ENCODE peak calls at places on chromosome 19, in five cellular contexts. One of them, this sample, is unnamed. For H3K36me3, the result is how much of the 10 kb centered on the place peaks cover.

GRCh38 chr19:49442354-49442753 is 1.0 kb upstream of the SLC17A7 start:
- DNase-seq in tibial artery: peak
- DNase-seq in heart right ventricle: peak
- DNase-seq in aorta: no peak
- DNase-seq in naive thymus-derived CD4-positive, alpha-beta T cell: no peak
- DNase-seq in this sample: no peak

GRCh38 chr19:40414536-40415535 is 1.7 kb upstream of the PRX start:
- DNase-seq in aorta: no peak
- DNase-seq in tibial artery: no peak
- DNase-seq in naive thymus-derived CD4-positive, alpha-beta T cell: no peak
- DNase-seq in heart right ventricle: no peak
- DNase-seq in this sample: no peak

GRCh38 chr19:28881616-28882015 is 331.3 kb downstream of the UQCRFS1 start:
- DNase-seq in heart right ventricle: no peak
- DNase-seq in naive thymus-derived CD4-positive, alpha-beta T cell: no peak
- DNase-seq in tibial artery: no peak
- DNase-seq in aorta: no peak
- DNase-seq in this sample: no peak

GRCh38 chr19:40604647-40605200 is 3.6 kb downstream of the LTBP4 start:
- DNase-seq in heart right ventricle: peak
- DNase-seq in tibial artery: peak
- DNase-seq in aorta: no peak
- DNase-seq in naive thymus-derived CD4-positive, alpha-beta T cell: no peak
- DNase-seq in this sample: no peak

GRCh38 chr19:33194884-33195710 is 967 bp downstream of the LRP3 start:
- DNase-seq in heart right ventricle: no peak
- DNase-seq in aorta: peak
- DNase-seq in naive thymus-derived CD4-positive, alpha-beta T cell: no peak
- DNase-seq in tibial artery: no peak
- DNase-seq in this sample: no peak

GRCh38 chr19:49224856-49225255 is 67.3 kb downstream of the TRPM4 start:
- DNase-seq in tibial artery: no peak
- DNase-seq in aorta: peak
- DNase-seq in naive thymus-derived CD4-positive, alpha-beta T cell: no peak
- DNase-seq in heart right ventricle: peak
- DNase-seq in this sample: peak

GRCh38 chr19:19745496-19746285 is 12.8 kb upstream of the ZNF14 start:
- DNase-seq in heart right ventricle: no peak
- DNase-seq in naive thymus-derived CD4-positive, alpha-beta T cell: no peak
- DNase-seq in aorta: no peak
- DNase-seq in tibial artery: no peak
- DNase-seq in this sample: no peak

GRCh38 chr19:32599736-32600157 is 18.8 kb downstream of the PDCD5 start:
- DNase-seq in naive thymus-derived CD4-positive, alpha-beta T cell: peak
- DNase-seq in aorta: no peak
- DNase-seq in tibial artery: no peak
- DNase-seq in heart right ventricle: no peak
- DNase-seq in this sample: peak

GRCh38 chr19:45076029-45076850 is at the start of gene ZNF296:
- DNase-seq in aorta: peak
- DNase-seq in heart right ventricle: peak
- DNase-seq in tibial artery: peak
- DNase-seq in naive thymus-derived CD4-positive, alpha-beta T cell: peak
- DNase-seq in this sample: peak

GRCh38 chr19:46728693-46729339 is 11.9 kb upstream of the PRKD2 start:
- DNase-seq in aorta: peak
- DNase-seq in tibial artery: no peak
- DNase-seq in naive thymus-derived CD4-positive, alpha-beta T cell: peak
- DNase-seq in heart right ventricle: peak
- DNase-seq in this sample: no peak

GRCh38 chr19:42270346-42271044 is 1.4 kb downstream of the CIC start:
- DNase-seq in heart right ventricle: no peak
- DNase-seq in tibial artery: peak
- DNase-seq in aorta: peak
- DNase-seq in naive thymus-derived CD4-positive, alpha-beta T cell: peak
- DNase-seq in this sample: no peak

GRCh38 chr19:19539738-19540703 is 2.0 kb downstream of the CILP2 start:
- DNase-seq in heart right ventricle: peak
- DNase-seq in tibial artery: no peak
- DNase-seq in aorta: peak
- DNase-seq in naive thymus-derived CD4-positive, alpha-beta T cell: peak
- DNase-seq in this sample: no peak

GRCh38 chr19:40908981-40909380 is 26.9 kb upstream of the CYP2A7 start:
- DNase-seq in tibial artery: no peak
- DNase-seq in naive thymus-derived CD4-positive, alpha-beta T cell: peak
- DNase-seq in aorta: no peak
- DNase-seq in heart right ventricle: no peak
- DNase-seq in this sample: no peak

GRCh38 chr19:19232231-19232630 is 20.5 kb downstream of the NCAN start:
- DNase-seq in tibial artery: no peak
- DNase-seq in naive thymus-derived CD4-positive, alpha-beta T cell: no peak
- DNase-seq in aorta: no peak
- DNase-seq in heart right ventricle: no peak
- DNase-seq in this sample: no peak

GRCh38 chr19:30339624-30340525 is 32.3 kb upstream of the ZNF536 start:
- DNase-seq in tibial artery: peak
- DNase-seq in heart right ventricle: no peak
- DNase-seq in aorta: no peak
- DNase-seq in naive thymus-derived CD4-positive, alpha-beta T cell: no peak
- DNase-seq in this sample: no peak

GRCh38 chr19:21317821-21318220 is 11.4 kb downstream of the ZNF708 start:
- DNase-seq in naive thymus-derived CD4-positive, alpha-beta T cell: no peak
- DNase-seq in tibial artery: no peak
- DNase-seq in heart right ventricle: no peak
- DNase-seq in aorta: no peak
- DNase-seq in this sample: no peak

GRCh38 chr19:3186891-3187661 is 1.3 kb downstream of the NCLN start:
- DNase-seq in tibial artery: no peak
- DNase-seq in heart right ventricle: no peak
- DNase-seq in naive thymus-derived CD4-positive, alpha-beta T cell: no peak
- DNase-seq in aorta: no peak
- DNase-seq in this sample: no peak

GRCh38 chr19:13692096-13692495 is 72.2 kb upstream of the MRI1 start:
- DNase-seq in heart right ventricle: no peak
- DNase-seq in aorta: peak
- DNase-seq in tibial artery: no peak
- DNase-seq in naive thymus-derived CD4-positive, alpha-beta T cell: no peak
- DNase-seq in this sample: no peak

GRCh38 chr19:45595814-45596213 is 6.2 kb downstream of the GPR4 start:
- DNase-seq in heart right ventricle: no peak
- DNase-seq in naive thymus-derived CD4-positive, alpha-beta T cell: no peak
- DNase-seq in aorta: no peak
- DNase-seq in tibial artery: no peak
- DNase-seq in this sample: no peak

GRCh38 chr19:38849746-38850230 is at the start of gene HNRNPL:
- DNase-seq in naive thymus-derived CD4-positive, alpha-beta T cell: no peak
- DNase-seq in heart right ventricle: peak
- DNase-seq in aorta: peak
- DNase-seq in tibial artery: no peak
- DNase-seq in this sample: no peak

GRCh38 chr19:6278740-6279619 is 795 bp downstream of the MLLT1 start:
- DNase-seq in tibial artery: no peak
- DNase-seq in naive thymus-derived CD4-positive, alpha-beta T cell: peak
- DNase-seq in aorta: no peak
- DNase-seq in heart right ventricle: no peak
- DNase-seq in this sample: no peak

GRCh38 chr19:31282346-31282745 is 66.9 kb downstream of the TSHZ3 start:
- DNase-seq in naive thymus-derived CD4-positive, alpha-beta T cell: no peak
- DNase-seq in tibial artery: no peak
- DNase-seq in aorta: no peak
- DNase-seq in heart right ventricle: no peak
- DNase-seq in this sample: no peak

GRCh38 chr19:28847468-28847867 is 365.5 kb downstream of the UQCRFS1 start:
- DNase-seq in tibial artery: no peak
- DNase-seq in heart right ventricle: no peak
- DNase-seq in aorta: no peak
- DNase-seq in naive thymus-derived CD4-positive, alpha-beta T cell: no peak
- DNase-seq in this sample: no peak

GRCh38 chr19:14770136-14770535 is 8.2 kb downstream of the ADGRE2 start:
- DNase-seq in heart right ventricle: no peak
- DNase-seq in aorta: no peak
- DNase-seq in naive thymus-derived CD4-positive, alpha-beta T cell: no peak
- DNase-seq in tibial artery: no peak
- DNase-seq in this sample: no peak
- H3K36me3 ChIP-seq in heart right ventricle: under half
- H3K36me3 ChIP-seq in aorta: under half
- H3K36me3 ChIP-seq in naive thymus-derived CD4-positive, alpha-beta T cell: under half
- H3K36me3 ChIP-seq in tibial artery: under half
- H3K36me3 ChIP-seq in this sample: under half

DNA sequence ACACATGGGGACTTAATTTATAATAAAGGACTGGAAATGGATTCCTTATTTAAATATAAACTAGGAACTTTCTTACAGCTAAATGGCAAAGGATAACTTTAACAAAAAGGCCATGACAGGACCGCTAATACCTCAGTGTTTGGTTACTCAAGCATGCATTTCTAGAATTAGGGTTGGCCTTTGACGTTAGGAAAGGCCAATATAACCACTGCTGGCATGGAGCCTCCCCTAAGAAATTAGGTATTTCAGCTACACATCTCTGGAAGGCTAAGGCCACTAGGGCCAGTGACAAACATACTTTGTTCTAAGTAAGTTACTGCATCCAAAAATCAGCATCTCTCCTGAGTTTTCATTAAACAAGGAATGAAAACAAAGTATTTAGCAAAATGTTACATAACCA is 9.2 kb downstream of the PEG3 start:
- DNase-seq in tibial artery: no peak
- DNase-seq in heart right ventricle: no peak
- DNase-seq in naive thymus-derived CD4-positive, alpha-beta T cell: no peak
- DNase-seq in aorta: no peak
- DNase-seq in this sample: no peak
- H3K36me3 ChIP-seq in tibial artery: under half
- H3K36me3 ChIP-seq in heart right ventricle: under half
- H3K36me3 ChIP-seq in naive thymus-derived CD4-positive, alpha-beta T cell: under half
- H3K36me3 ChIP-seq in aorta: under half
- H3K36me3 ChIP-seq in this sample: under half

GRCh38 chr19:9146882-9147281 is 6.7 kb downstream of the ZNF317 start:
- DNase-seq in naive thymus-derived CD4-positive, alpha-beta T cell: no peak
- DNase-seq in tibial artery: no peak
- DNase-seq in heart right ventricle: no peak
- DNase-seq in aorta: no peak
- DNase-seq in this sample: no peak
- H3K36me3 ChIP-seq in naive thymus-derived CD4-positive, alpha-beta T cell: under half
- H3K36me3 ChIP-seq in tibial artery: under half
- H3K36me3 ChIP-seq in heart right ventricle: under half
- H3K36me3 ChIP-seq in aorta: under half
- H3K36me3 ChIP-seq in this sample: under half

DNA sequence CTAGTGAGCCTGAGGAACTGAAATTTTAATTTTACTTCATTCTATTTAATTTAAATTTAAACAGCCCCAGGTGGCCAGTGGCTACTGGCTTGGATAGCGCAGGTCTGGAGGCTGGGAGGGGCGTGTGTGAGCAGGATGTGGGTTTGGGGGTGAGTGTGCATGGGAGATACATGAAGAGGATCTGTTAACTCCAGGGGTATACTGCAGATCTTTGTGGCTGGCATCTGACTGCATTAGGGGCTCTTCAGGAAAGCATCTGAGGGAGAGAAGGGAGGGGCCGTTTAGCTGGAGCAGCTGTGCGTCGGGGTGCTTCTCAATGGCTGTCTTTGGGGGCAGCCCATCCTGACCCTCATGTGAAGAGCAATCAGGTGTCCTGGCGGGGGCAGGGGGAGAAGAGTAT is 6.8 kb downstream of the SHANK1 start:
- DNase-seq in heart right ventricle: no peak
- DNase-seq in aorta: no peak
- DNase-seq in naive thymus-derived CD4-positive, alpha-beta T cell: no peak
- DNase-seq in tibial artery: no peak
- DNase-seq in this sample: no peak
- H3K36me3 ChIP-seq in heart right ventricle: under half
- H3K36me3 ChIP-seq in aorta: under half
- H3K36me3 ChIP-seq in naive thymus-derived CD4-positive, alpha-beta T cell: under half
- H3K36me3 ChIP-seq in tibial artery: under half
- H3K36me3 ChIP-seq in this sample: under half

DNA sequence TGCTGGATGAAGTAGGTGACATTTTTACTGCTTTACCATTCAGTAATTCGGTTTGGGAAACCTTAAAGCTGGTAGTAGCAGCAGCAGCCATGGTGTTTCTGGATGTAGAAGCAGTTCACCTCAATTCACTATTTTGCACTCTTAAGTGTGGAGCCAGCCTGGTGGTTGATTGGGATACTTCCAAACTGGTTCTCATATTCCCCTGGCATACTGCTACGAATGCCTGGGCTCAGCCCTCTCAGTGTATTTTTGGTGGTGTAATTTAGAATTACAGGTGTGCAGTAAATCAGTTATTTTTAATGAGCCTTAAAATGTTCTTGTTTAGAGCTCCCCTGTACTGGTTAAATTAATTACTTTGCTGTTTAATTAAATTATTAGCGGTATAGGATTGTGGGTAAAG is 12.4 kb downstream of the HNRNPM start:
- DNase-seq in heart right ventricle: no peak
- DNase-seq in tibial artery: no peak
- DNase-seq in aorta: no peak
- DNase-seq in naive thymus-derived CD4-positive, alpha-beta T cell: no peak
- DNase-seq in this sample: no peak
- H3K36me3 ChIP-seq in heart right ventricle: under half
- H3K36me3 ChIP-seq in tibial artery: under half
- H3K36me3 ChIP-seq in aorta: under half
- H3K36me3 ChIP-seq in naive thymus-derived CD4-positive, alpha-beta T cell: half or more
- H3K36me3 ChIP-seq in this sample: under half

GRCh38 chr19:15623711-15624318 is 8.8 kb downstream of the CYP4F8 start:
- DNase-seq in naive thymus-derived CD4-positive, alpha-beta T cell: no peak
- DNase-seq in heart right ventricle: no peak
- DNase-seq in tibial artery: no peak
- DNase-seq in aorta: no peak
- DNase-seq in this sample: no peak

GRCh38 chr19:15628236-15629002 is 12.3 kb upstream of the CYP4F3 start:
- DNase-seq in naive thymus-derived CD4-positive, alpha-beta T cell: no peak
- DNase-seq in tibial artery: no peak
- DNase-seq in heart right ventricle: no peak
- DNase-seq in aorta: no peak
- DNase-seq in this sample: no peak

GRCh38 chr19:15621801-15622200 is 6.8 kb downstream of the CYP4F8 start:
- DNase-seq in naive thymus-derived CD4-positive, alpha-beta T cell: no peak
- DNase-seq in aorta: no peak
- DNase-seq in tibial artery: no peak
- DNase-seq in heart right ventricle: no peak
- DNase-seq in this sample: no peak

GRCh38 chr19:15618321-15618720 is 3.3 kb downstream of the CYP4F8 start:
- DNase-seq in naive thymus-derived CD4-positive, alpha-beta T cell: no peak
- DNase-seq in aorta: no peak
- DNase-seq in heart right ventricle: no peak
- DNase-seq in tibial artery: no peak
- DNase-seq in this sample: no peak

DNA sequence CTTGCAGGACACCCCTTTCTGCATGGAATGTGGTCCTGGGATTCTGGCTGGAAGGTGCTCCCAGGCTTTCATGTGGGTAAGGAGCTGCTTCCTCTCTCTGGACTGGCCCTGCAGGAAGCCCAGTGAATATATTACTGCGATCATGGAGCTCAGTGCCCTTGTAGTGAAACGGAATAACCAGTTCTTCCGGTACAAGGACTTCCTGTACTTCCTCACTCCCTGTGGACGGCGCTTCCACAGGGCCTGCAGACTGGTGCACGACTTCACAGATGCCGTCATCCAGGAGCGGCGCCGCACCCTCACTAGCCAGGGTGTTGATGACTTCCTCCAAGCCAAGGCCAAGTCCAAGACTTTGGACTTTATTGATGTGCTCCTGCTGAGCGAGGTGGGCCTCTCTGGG is 8.0 kb downstream of the CYP4F8 start:
- DNase-seq in aorta: no peak
- DNase-seq in tibial artery: no peak
- DNase-seq in heart right ventricle: no peak
- DNase-seq in naive thymus-derived CD4-positive, alpha-beta T cell: no peak
- DNase-seq in this sample: no peak
- H3K36me3 ChIP-seq in aorta: under half
- H3K36me3 ChIP-seq in tibial artery: under half
- H3K36me3 ChIP-seq in heart right ventricle: under half
- H3K36me3 ChIP-seq in naive thymus-derived CD4-positive, alpha-beta T cell: under half
- H3K36me3 ChIP-seq in this sample: under half

This sample was measured in iPS DF 6.9.